ENCODE peak calls at places on chromosomes 12 and 14, in six cellular contexts. T is SJSA1, X is MM.1S, D is lower lobe of right lung, K is right atrium auricular region, G is right cardiac atrium. V is an unnamed sample.
A peak's percentile ranks its signal among the peaks of the same experiment; 100 is the strongest.

GRCh38 chr14:49621114-49621881 is 699 bp downstream of the MGAT2 start:
- DNase-seq in T (peak; percentile 66), X (peak; percentile 41), D (peak; percentile 90), K (peak; percentile 75), G (peak; percentile 91), V (peak; percentile 71)

GRCh38 chr12:3042394-3042793 is 34.8 kb upstream of the TSPAN9 start:
- DNase-seq in T (no peak), X (no peak), D (no peak), K (no peak), G (no peak), V (peak; percentile 67)

GRCh38 chr12:100908501-100908900 is 113.9 kb downstream of the ANO4 start:
- DNase-seq in T (no peak), X (no peak), D (no peak), K (no peak), G (no peak), V (no peak)

GRCh38 chr12:111764120-111764821 is 2.5 kb upstream of the ALDH2 start:
- DNase-seq in T (no peak), X (no peak), D (no peak), K (no peak), G (no peak), V (no peak)

GRCh38 chr14:58305730-58306129 is 7.4 kb downstream of the ARID4A start:
- DNase-seq in T (no peak), X (no peak), D (no peak), K (no peak), G (no peak), V (no peak)

GRCh38 chr14:93894992-93895391 is 32.2 kb upstream of the FAM181A start:
- DNase-seq in T (no peak), X (no peak), D (no peak), K (no peak), G (no peak), V (no peak)

GRCh38 chr14:94401083-94401482 is 12.7 kb upstream of the SERPINA1 start:
- DNase-seq in T (no peak), X (no peak), D (no peak), K (no peak), G (no peak), V (no peak)

GRCh38 chr12:111342376-111342775 is 26.5 kb downstream of the PHETA1 start:
- DNase-seq in T (peak; percentile 88), X (no peak), D (no peak), K (no peak), G (no peak), V (no peak)

GRCh38 chr14:93007225-93007997 is 84.5 kb downstream of the CHGA start:
- DNase-seq in T (peak; percentile 62), X (no peak), D (peak; percentile 69), K (peak; percentile 83), G (peak; percentile 62), V (no peak)

GRCh38 chr12:15851919-15852318 is 30.3 kb upstream of the STRAP start:
- DNase-seq in T (no peak), X (no peak), D (no peak), K (no peak), G (no peak), V (no peak)

GRCh38 chr14:33685026-33685425 is 265.8 kb downstream of the EGLN3 start:
- DNase-seq in T (no peak), X (no peak), D (no peak), K (no peak), G (no peak), V (no peak)
- H3K4me1 ChIP-seq in T (peaks cover 48% of the 10 kb centered on the region), X (no peaks in the 10 kb centered on the region), D (no peaks in the 10 kb centered on the region), K (peaks cover 6% of the 10 kb centered on the region), G (no peaks in the 10 kb centered on the region), V (peaks cover 12% of the 10 kb centered on the region)

GRCh38 chr12:62629971-62630739 is 163.5 kb downstream of the MON2 start:
- DNase-seq in T (no peak), X (no peak), D (no peak), K (no peak), G (no peak), V (no peak)

GRCh38 chr12:62635630-62636029 is 169.0 kb downstream of the MON2 start:
- DNase-seq in T (no peak), X (no peak), D (no peak), K (no peak), G (no peak), V (no peak)

GRCh38 chr12:62629413-62629812 is 162.8 kb downstream of the MON2 start:
- DNase-seq in T (no peak), X (no peak), D (no peak), K (no peak), G (no peak), V (no peak)

GRCh38 chr12:62631531-62632520 is 165.2 kb downstream of the MON2 start:
- DNase-seq in T (peak; percentile 65), X (no peak), D (peak; percentile 64), K (peak; percentile 83), G (peak; percentile 86), V (peak; percentile 71)

GRCh38 chr12:62632521-62632920 is 165.9 kb downstream of the MON2 start:
- DNase-seq in T (no peak), X (no peak), D (peak; percentile 57), K (no peak), G (peak; percentile 91), V (peak; percentile 61)
- H3K27ac ChIP-seq in T (no peak overlapping the region), X (no peak overlapping the region), D (peak overlapping the region; percentile 42), K (peak overlapping the region; percentile 74), G (no peak overlapping the region), V (peak overlapping the region; percentile 85)

DNA sequence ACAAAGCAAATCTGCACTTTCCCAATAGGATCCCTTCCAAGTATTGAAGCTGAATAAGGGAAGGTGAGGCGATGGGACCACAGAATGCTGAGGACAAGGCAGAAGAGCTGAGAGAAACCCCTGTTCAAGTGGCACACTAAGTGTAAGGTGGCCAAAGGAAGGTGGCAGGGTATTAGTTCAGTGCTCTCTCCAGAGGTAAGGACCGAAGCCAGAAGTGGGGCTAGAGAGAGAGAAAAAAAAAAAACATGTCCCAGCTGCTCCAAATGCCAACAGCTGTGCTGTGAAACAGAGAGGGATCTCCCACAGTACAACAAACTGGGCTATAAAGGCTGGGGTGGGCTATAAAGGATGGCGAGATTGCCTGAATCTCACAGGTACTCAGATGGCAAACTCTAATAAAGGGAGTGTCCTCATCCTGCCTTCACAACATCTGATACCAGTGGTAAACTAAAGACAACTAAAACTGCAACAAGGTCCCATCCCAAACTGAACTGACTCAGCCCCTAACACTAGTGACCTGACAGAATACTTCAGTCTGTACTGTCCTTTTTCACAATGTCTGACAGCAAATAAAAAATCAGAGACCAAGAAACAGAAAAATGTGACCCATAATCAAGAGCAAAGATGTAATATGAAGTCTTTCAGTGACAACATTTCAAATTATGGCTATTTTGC is 47.9 kb downstream of the CDK17 start:
- DNase-seq in T (no peak), X (no peak), D (no peak), K (no peak), G (no peak), V (no peak)
- H3K4me1 ChIP-seq in T (no peaks in the 10 kb centered on the region), X (peaks cover 10% of the 10 kb centered on the region), D (peaks cover 80% of the 10 kb centered on the region), K (peaks cover 39% of the 10 kb centered on the region), G (peaks cover 5% of the 10 kb centered on the region), V (peaks cover 84% of the 10 kb centered on the region)

DNA sequence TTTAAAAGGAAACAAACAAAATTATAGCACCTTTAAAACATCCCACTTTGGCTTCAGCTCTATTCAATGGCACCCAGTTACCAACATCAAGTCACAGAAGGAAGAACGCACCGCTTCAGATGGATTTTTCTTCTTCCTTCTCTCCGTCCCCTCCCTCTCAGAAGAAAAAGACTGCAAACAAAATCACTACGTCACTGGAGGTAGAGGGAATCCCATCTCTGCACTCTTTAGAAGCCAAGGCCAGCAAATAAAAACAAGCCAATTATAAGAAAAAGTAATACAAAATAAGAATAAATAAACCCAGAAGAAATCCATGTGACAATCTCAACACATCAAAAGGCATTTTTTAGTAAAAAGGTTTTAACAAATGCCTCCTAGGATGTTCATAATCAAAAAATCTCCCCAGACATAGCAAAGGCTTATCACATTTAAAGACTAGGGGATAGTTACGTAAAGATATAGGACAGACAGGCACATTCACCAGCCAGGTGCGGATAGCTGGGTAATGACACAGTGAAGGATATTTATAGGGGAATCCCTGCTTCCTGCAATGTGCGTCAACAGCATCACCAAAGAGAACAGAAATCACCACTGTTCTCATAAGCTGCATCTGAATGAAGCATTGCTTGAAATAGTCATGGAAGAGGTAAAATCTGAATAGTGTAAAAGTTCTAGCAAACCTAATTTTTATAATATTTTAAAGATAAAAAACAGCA is 89.4 kb downstream of the R3HDM2 start:
- DNase-seq in T (no peak), X (no peak), D (no peak), K (no peak), G (no peak), V (no peak)
- H3K27ac ChIP-seq in T (no peak overlapping the region), X (no peak overlapping the region), D (no peak overlapping the region), K (no peak overlapping the region), G (no peak overlapping the region), V (peak overlapping the region; percentile 31)

V was measured in left ventricle myocardium inferior.